ENCODE peak calls at places on chromosomes 6 and 20, in five cellular contexts. B is CD8-positive, alpha-beta memory T cell; G is spleen; J is CD8-positive, alpha-beta T cell; U is sigmoid colon. M is an unnamed sample. For H3K4me1, the result is how much of the 10 kb centered on the place peaks cover.

GRCh38 chr20:44736170-44737021 is 9.3 kb upstream of the KCNK15 start:
- DNase-seq in B (peak), U (peak), G (no peak), J (no peak), M (peak)

GRCh38 chr6:100467144-100468012 is 2.7 kb upstream of the SIM1 start:
- DNase-seq in U (no peak), J (no peak), B (no peak), G (no peak), M (no peak)

GRCh38 chr20:63025534-63026331 is 19.0 kb upstream of the BHLHE23 start:
- DNase-seq in J (no peak), U (no peak), G (peak), B (peak), M (peak)

GRCh38 chr6:14206351-14206750 is 88.8 kb downstream of the CD83 start:
- DNase-seq in U (no peak), J (no peak), G (no peak), B (no peak), M (no peak)

GRCh38 chr6:43817192-43817591 is 47.2 kb downstream of the VEGFA start:
- DNase-seq in J (no peak), U (no peak), B (no peak), G (no peak), M (peak)

GRCh38 chr6:145886228-145886956 is 71.8 kb upstream of the FBXO30 start:
- DNase-seq in U (no peak), J (no peak), G (no peak), B (no peak), M (peak)

GRCh38 chr20:51470907-51471411 is 71.6 kb downstream of the NFATC2 start:
- DNase-seq in G (peak), U (no peak), B (no peak), J (no peak), M (no peak)

GRCh38 chr6:119791746-119792145 is 442.2 kb upstream of the MAN1A1 start:
- DNase-seq in G (no peak), B (no peak), U (no peak), J (no peak), M (peak)

GRCh38 chr20:63831696-63832686 is 927 bp upstream of the ZBTB46 start:
- DNase-seq in U (no peak), G (peak), B (no peak), J (no peak), M (no peak)

GRCh38 chr20:57071283-57071701 is 195.1 kb downstream of the BMP7 start:
- DNase-seq in U (peak), J (no peak), G (no peak), B (no peak), M (peak)

GRCh38 chr20:24808616-24809015 is 140.5 kb upstream of the CST7 start:
- DNase-seq in J (no peak), U (no peak), G (peak), B (peak), M (no peak)

GRCh38 chr20:20712004-20712473 is 405 bp downstream of the RALGAPA2 start:
- DNase-seq in B (peak), G (no peak), J (no peak), U (no peak), M (no peak)

GRCh38 chr6:113858067-113858604 is 991 bp downstream of the MARCKS start:
- DNase-seq in G (peak), B (peak), U (peak), J (no peak), M (peak)

GRCh38 chr6:109595998-109596397 is 95.0 kb downstream of the AK9 start:
- DNase-seq in U (no peak), G (no peak), J (no peak), B (peak), M (peak)

GRCh38 chr6:130557481-130558112 is 191.8 kb downstream of the TMEM200A start:
- DNase-seq in J (no peak), U (no peak), B (no peak), G (no peak), M (no peak)

GRCh38 chr6:3722211-3722621 is 29.3 kb downstream of the PXDC1 start:
- DNase-seq in B (no peak), J (no peak), U (no peak), G (no peak), M (no peak)

GRCh38 chr20:45322952-45323383 is 14.9 kb upstream of the MATN4 start:
- DNase-seq in U (peak), G (no peak), J (no peak), B (no peak), M (peak)

DNA sequence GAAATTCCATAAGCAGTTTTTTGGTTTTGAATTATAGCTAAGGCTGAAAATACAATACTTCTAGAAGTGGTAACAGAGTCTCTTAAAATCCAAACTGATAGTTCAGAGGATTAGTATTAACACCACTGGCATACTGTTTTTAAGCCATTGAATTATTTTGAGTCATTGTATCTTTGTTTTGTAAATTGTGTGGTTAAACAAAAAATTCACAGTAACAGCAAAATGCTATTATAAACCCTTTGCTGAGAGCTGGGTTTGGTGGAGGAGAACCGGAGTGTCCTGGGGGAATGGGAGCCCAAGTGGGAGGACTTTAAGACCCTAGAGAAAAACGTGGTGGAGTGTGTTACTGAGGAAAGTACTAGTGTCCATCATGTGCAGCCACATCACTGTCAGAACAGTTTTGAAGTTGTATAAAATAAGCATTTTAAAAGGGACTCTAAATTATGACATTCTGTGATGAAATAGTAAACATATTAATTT is 125.1 kb downstream of the LRRC1 start:
- DNase-seq in G (no peak), B (no peak), U (no peak), J (no peak), M (no peak)
- H3K4me1 ChIP-seq in G (under half), B (under half), U (under half), J (under half), M (under half)

DNA sequence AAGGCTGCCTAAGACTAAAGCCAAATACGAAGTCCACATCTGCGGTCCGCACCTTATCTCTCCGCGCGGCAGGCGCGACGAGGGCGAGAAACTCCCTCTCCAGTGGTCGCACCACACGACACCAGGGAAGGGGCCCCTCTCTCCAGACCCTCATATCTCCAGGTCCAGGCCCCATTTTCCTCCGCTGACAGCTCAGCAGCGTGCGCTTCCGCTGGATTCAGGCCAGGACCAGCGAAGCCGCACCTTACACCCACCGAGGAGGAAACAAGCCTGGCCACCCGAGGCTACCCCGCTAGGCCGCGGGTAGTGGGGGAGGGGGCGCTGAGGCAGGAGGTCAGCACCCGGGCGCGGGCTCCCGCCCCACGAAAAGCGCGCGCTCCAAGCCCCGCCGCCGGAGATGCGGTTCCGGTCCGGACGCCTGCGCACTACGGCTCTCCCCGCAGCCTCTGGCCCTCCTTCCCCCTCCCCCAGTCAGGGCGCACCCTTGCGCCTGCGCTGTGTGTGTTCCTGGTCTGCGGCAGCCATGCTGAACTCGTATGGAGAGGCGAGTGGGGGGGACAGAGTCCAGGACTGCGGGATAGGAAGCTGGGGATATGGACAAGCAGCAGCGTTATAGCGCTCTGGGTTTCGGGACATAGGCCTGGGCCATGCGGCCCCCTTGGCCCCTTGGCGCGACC is at the start of gene BRD2:
- DNase-seq in U (peak), J (peak), B (peak), G (peak), M (peak)
- H3K4me1 ChIP-seq in U (under half), J (under half), B (under half), G (half or more), M (under half)

DNA sequence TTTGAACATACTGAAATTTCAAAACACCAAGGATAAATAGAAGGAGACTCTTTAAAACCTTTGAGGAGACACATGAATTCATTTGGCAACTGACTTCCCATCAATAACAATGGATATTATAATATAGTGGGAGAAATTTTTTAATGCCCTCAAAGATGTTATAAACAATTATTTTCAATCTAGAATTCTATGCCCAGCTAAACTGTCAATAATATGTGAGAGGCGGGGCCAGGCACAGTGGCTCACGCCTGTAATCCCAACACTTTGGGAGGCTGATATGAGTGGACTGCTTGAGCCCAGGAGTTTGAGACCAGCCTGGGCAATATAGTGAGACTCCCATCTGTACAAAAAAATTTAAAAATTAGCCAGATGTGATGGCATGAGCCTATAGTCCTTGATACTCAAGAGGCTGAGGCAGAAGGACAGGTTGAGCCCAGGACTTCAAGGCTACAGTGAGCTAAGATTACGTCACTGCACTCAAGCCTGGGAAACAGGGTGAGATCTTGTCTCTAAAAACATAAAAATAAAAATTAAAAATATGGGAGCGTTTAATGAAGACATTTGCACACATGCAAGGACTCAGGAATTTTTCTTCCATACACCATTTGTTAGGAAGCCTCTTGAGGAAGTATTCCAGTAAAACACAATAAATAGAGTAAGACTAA is 26.2 kb upstream of the ETV7 start:
- DNase-seq in B (no peak), G (no peak), J (no peak), U (no peak), M (no peak)
- H3K4me1 ChIP-seq in B (under half), G (under half), J (under half), U (under half), M (under half)

GRCh38 chr20:50192364-50193168 is 1.9 kb downstream of the CEBPB start:
- DNase-seq in G (peak), B (peak), U (peak), J (peak), M (peak)
- H3K4me1 ChIP-seq in G (half or more), B (under half), U (under half), J (under half), M (under half)

DNA sequence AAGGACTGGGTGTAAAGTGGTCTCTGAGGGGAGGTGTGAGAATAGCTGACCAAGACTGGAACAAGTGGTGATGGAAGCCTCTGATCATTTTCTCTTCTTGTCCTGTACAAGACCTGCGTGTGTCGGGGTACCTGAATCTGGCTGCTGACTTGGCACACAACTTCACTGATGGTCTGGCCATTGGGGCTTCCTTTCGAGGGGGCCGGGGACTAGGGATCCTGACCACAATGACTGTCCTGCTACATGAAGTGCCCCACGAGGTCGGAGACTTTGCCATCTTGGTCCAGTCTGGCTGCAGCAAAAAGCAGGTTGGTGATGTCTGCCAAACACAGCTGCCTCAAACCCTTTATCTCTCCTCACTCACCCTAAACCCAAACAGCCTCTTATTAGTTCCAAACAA is 1.7 kb upstream of the HSD17B8 start:
- DNase-seq in G (no peak), B (no peak), U (no peak), J (no peak), M (no peak)
- H3K4me1 ChIP-seq in G (half or more), B (half or more), U (half or more), J (half or more), M (half or more)

GRCh38 chr6:138975815-138976214 is 12.2 kb downstream of the REPS1 start:
- DNase-seq in B (no peak), J (no peak), U (no peak), G (no peak), M (no peak)
- H3K4me1 ChIP-seq in B (under half), J (under half), U (under half), G (half or more), M (under half)

GRCh38 chr6:106225581-106225980 is 100.0 kb downstream of the ATG5 start:
- DNase-seq in J (no peak), G (no peak), U (no peak), B (no peak), M (peak)

GRCh38 chr6:106223300-106223930 is 102.1 kb downstream of the ATG5 start:
- DNase-seq in J (peak), G (no peak), B (peak), U (no peak), M (peak)

GRCh38 chr6:106226676-106227075 is 98.9 kb downstream of the ATG5 start:
- DNase-seq in U (no peak), B (no peak), G (no peak), J (no peak), M (no peak)

GRCh38 chr6:106227612-106228507 is 97.7 kb downstream of the ATG5 start:
- DNase-seq in B (no peak), G (no peak), J (no peak), U (no peak), M (no peak)
- H3K4me1 ChIP-seq in B (under half), G (under half), J (under half), U (under half), M (under half)

DNA sequence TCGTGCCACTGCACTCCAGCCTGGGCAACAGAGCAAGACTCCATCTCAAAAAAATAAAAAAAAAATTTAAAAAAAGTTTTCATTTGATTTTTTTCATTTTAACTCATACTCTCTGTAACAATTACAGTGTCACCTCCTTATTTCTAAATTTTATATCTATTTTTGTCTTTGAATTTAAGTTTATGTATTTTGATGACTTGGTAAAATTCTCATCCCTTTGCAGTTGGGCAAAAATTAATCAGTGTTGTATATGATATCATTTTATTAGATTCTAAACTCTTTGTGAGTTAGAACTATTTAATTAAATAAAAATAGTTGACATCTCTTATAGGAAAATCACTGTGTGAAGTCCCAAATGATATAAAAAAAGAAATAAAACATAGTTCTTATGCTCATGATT is 270.7 kb downstream of the PLCB1 start:
- DNase-seq in J (no peak), B (no peak), U (no peak), G (no peak), M (no peak)
- H3K4me1 ChIP-seq in J (under half), B (under half), U (under half), G (under half), M (under half)

GRCh38 chr20:10671221-10671849 is 2.5 kb downstream of the JAG1 start:
- DNase-seq in U (peak), G (peak), B (no peak), J (no peak), M (peak)

GRCh38 chr20:10668677-10669368 is 5.0 kb downstream of the JAG1 start:
- DNase-seq in U (no peak), G (no peak), B (no peak), J (no peak), M (no peak)

GRCh38 chr20:10670521-10671220 is 3.1 kb downstream of the JAG1 start:
- DNase-seq in G (no peak), J (no peak), B (no peak), U (no peak), M (no peak)

GRCh38 chr20:10671850-10672578 is 1.8 kb downstream of the JAG1 start:
- DNase-seq in B (no peak), G (peak), J (no peak), U (peak), M (peak)

DNA sequence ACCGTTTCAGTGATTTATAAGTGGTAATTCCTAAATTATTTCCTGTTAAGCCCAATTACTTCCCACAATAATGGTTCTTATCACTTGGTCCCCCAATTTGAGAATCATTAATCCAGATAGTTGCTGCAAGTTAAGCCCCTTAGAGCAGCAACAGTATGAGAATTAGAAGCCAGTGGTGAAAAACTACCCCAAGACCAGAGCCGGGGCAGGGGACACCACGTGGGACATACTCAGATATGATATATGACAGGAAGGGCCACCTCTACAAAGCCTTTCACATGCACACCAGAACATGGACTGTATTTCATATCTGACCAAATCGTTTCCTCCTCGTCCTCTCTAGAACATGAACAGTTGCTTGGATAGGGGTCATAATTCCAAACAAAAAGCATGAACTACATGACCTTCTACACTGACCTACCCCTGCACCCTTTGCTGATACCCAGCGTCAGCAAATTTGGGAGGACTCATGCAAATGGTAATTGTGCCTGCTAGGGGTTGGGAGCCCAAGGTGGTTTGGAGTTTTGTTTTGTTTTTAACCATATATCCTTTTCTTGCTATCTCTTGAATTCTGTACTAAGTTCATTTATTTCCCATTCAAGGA is 3.9 kb downstream of the JAG1 start:
- DNase-seq in B (no peak), J (no peak), G (no peak), U (no peak), M (no peak)
- H3K4me1 ChIP-seq in B (under half), J (under half), G (half or more), U (under half), M (under half)

M was measured in PC-3.